ENCODE peak calls at places on chromosomes 12 and 14, in six cellular contexts. T is kidney tubule cell; E is CD4-positive, CD25-positive, alpha-beta regulatory T cell; Q is hippocampal formation; G is OCI-M1; U is omental fat pad. N is an unnamed sample.

GRCh38 chr12:122276242-122276641 is 9.9 kb upstream of the VPS33A start:
- DNase-seq in T (no peak), E (no peak), Q (no peak), G (peak), U (no peak), N (no peak)

GRCh38 chr14:24721772-24722171 is 87.8 kb upstream of the GZMB start:
- DNase-seq in T (no peak), E (no peak), Q (no peak), G (no peak), U (no peak), N (no peak)

GRCh38 chr12:116749884-116750283 is 11.8 kb downstream of the RNFT2 start:
- DNase-seq in T (no peak), E (no peak), Q (no peak), G (no peak), U (no peak), N (no peak)

GRCh38 chr12:98211914-98212695 is 303.3 kb upstream of the TMPO start:
- DNase-seq in T (peak), E (no peak), Q (no peak), G (no peak), U (no peak), N (no peak)

GRCh38 chr12:114777052-114777451 is 93.1 kb upstream of the TBX3 start:
- DNase-seq in T (peak), E (no peak), Q (no peak), G (no peak), U (no peak), N (no peak)

GRCh38 chr12:8894986-8895385 is 19.3 kb upstream of the PHC1 start:
- DNase-seq in T (no peak), E (no peak), Q (no peak), G (no peak), U (no peak), N (no peak)

GRCh38 chr12:51819851-51820720 is 28.4 kb downstream of the FIGNL2 start:
- DNase-seq in T (no peak), E (peak), Q (no peak), G (no peak), U (no peak), N (peak)

GRCh38 chr14:77033622-77034521 is 5.4 kb upstream of the IRF2BPL start:
- DNase-seq in T (peak), E (peak), Q (no peak), G (peak), U (peak), N (peak)

GRCh38 chr12:6961278-6961694 is 9.2 kb downstream of the PHB2 start:
- DNase-seq in T (no peak), E (peak), Q (no peak), G (peak), U (no peak), N (no peak)

GRCh38 chr14:89027097-89027740 is 202.8 kb downstream of the TTC8 start:
- DNase-seq in T (peak), E (peak), Q (peak), G (no peak), U (no peak), N (no peak)

GRCh38 chr14:100547633-100548294 is 39.5 kb downstream of the BEGAIN start:
- DNase-seq in T (peak), E (peak), Q (peak), G (peak), U (peak), N (no peak)

GRCh38 chr12:34294671-34295365 is 272.5 kb downstream of the ALG10 start:
- DNase-seq in T (no peak), E (no peak), Q (no peak), G (no peak), U (no peak), N (no peak)

GRCh38 chr14:45810152-45810872 is 557.3 kb upstream of the MIS18BP1 start:
- DNase-seq in T (no peak), E (no peak), Q (no peak), G (peak), U (no peak), N (no peak)

GRCh38 chr12:32448581-32448980 is 49.2 kb downstream of the FGD4 start:
- DNase-seq in T (peak), E (no peak), Q (no peak), G (peak), U (no peak), N (no peak)

GRCh38 chr12:2641209-2641608 is 153.6 kb upstream of the FKBP4 start:
- DNase-seq in T (peak), E (no peak), Q (no peak), G (peak), U (no peak), N (no peak)

GRCh38 chr12:11756022-11756421 is 106.5 kb downstream of the ETV6 start:
- DNase-seq in T (no peak), E (no peak), Q (no peak), G (no peak), U (no peak), N (no peak)

GRCh38 chr14:96663076-96663475 is 134.1 kb upstream of the VRK1 start:
- DNase-seq in T (no peak), E (no peak), Q (no peak), G (no peak), U (no peak), N (no peak)

GRCh38 chr12:67827820-67828383 is 161.3 kb upstream of the IFNG-AS1 start:
- DNase-seq in T (peak), E (no peak), Q (peak), G (peak), U (no peak), N (peak)

GRCh38 chr14:39576726-39577125 is 144.5 kb upstream of the FBXO33 start:
- DNase-seq in T (peak), E (no peak), Q (no peak), G (no peak), U (no peak), N (no peak)

GRCh38 chr14:95183532-95184412 is 26.4 kb upstream of the DICER1 start:
- DNase-seq in T (peak), E (no peak), Q (no peak), G (no peak), U (no peak), N (no peak)

GRCh38 chr14:96176811-96177211 is 27.8 kb upstream of the BDKRB2 start:
- DNase-seq in T (no peak), E (no peak), Q (no peak), G (no peak), U (no peak), N (no peak)

GRCh38 chr14:104550340-104550848 is 29.2 kb upstream of the C14orf180 start:
- DNase-seq in T (no peak), E (no peak), Q (no peak), G (no peak), U (peak), N (no peak)

GRCh38 chr12:64633940-64634337 is 23.6 kb downstream of the RASSF3 start:
- DNase-seq in T (peak), E (no peak), Q (no peak), G (peak), U (no peak), N (no peak)

GRCh38 chr12:117328556-117329100 is 32.8 kb downstream of the NOS1 start:
- DNase-seq in T (no peak), E (no peak), Q (no peak), G (no peak), U (no peak), N (no peak)

GRCh38 chr14:89618821-89619551 is 202.0 kb upstream of the FOXN3 start:
- DNase-seq in T (peak), E (peak), Q (peak), G (peak), U (no peak), N (peak)

GRCh38 chr12:121740847-121741246 is 28.3 kb downstream of the TMEM120B start:
- DNase-seq in T (no peak), E (no peak), Q (no peak), G (no peak), U (no peak), N (no peak)

GRCh38 chr14:93148979-93149378 is 33.3 kb upstream of the ITPK1 start:
- DNase-seq in T (no peak), E (no peak), Q (no peak), G (no peak), U (no peak), N (no peak)

GRCh38 chr14:63045612-63046320 is 508 bp upstream of the KCNH5 start:
- DNase-seq in T (peak), E (no peak), Q (no peak), G (no peak), U (no peak), N (no peak)

GRCh38 chr12:6146951-6147350 is 22.5 kb upstream of the VWF start:
- DNase-seq in T (no peak), E (no peak), Q (no peak), G (no peak), U (no peak), N (no peak)

N was measured in nucleus accumbens.